ENCODE peak calls at places on chromosomes 3 and 15, in seven cellular contexts. S, K, W, I, Y, E and V are unnamed samples.

GRCh38 chr3:39449796-39450195 is 17.7 kb upstream of the MOBP start:
- DNase-seq in S (no peak), K (no peak), W (no peak), I (no peak), Y (no peak), E (no peak), V (no peak)

GRCh38 chr3:156628095-156628690 is 46.2 kb upstream of the TIPARP start:
- DNase-seq in S (no peak), K (no peak), W (no peak), I (peak), Y (no peak), E (no peak), V (no peak)

GRCh38 chr3:157374931-157375330 is 61.7 kb upstream of the PTX3 start:
- DNase-seq in S (no peak), K (no peak), W (no peak), I (no peak), Y (no peak), E (no peak), V (no peak)

GRCh38 chr15:70584838-70585706 is 178.3 kb downstream of the UACA start:
- DNase-seq in S (peak), K (no peak), W (peak), I (no peak), Y (no peak), E (peak), V (no peak)

GRCh38 chr15:77526582-77527163 is 106.0 kb downstream of the HMG20A start:
- DNase-seq in S (no peak), K (peak), W (no peak), I (no peak), Y (no peak), E (no peak), V (no peak)

GRCh38 chr3:57952208-57952631 is 56.0 kb upstream of the FLNB start:
- DNase-seq in S (peak), K (no peak), W (peak), I (peak), Y (no peak), E (peak), V (peak)

GRCh38 chr3:35946121-35946856 is 307.0 kb downstream of the ARPP21 start:
- DNase-seq in S (no peak), K (no peak), W (peak), I (peak), Y (no peak), E (no peak), V (no peak)

GRCh38 chr3:18988619-18989229 is 159.6 kb upstream of the KCNH8 start:
- DNase-seq in S (no peak), K (no peak), W (peak), I (peak), Y (no peak), E (no peak), V (peak)

GRCh38 chr3:193943200-193943599 is 192.7 kb upstream of the HES1 start:
- DNase-seq in S (no peak), K (no peak), W (no peak), I (no peak), Y (no peak), E (no peak), V (no peak)

GRCh38 chr15:63596666-63597032 is 538 bp upstream of the FBXL22 start:
- DNase-seq in S (no peak), K (no peak), W (no peak), I (peak), Y (no peak), E (no peak), V (no peak)

GRCh38 chr15:27039163-27039562 is 68.2 kb downstream of the GABRG3 start:
- DNase-seq in S (no peak), K (no peak), W (no peak), I (no peak), Y (no peak), E (no peak), V (no peak)

GRCh38 chr3:30007668-30008067 is 598.7 kb upstream of the TGFBR2 start:
- DNase-seq in S (no peak), K (no peak), W (no peak), I (no peak), Y (no peak), E (no peak), V (no peak)

GRCh38 chr3:180570238-180570637 is 31.7 kb upstream of the TTC14 start:
- DNase-seq in S (no peak), K (no peak), W (no peak), I (no peak), Y (no peak), E (no peak), V (no peak)

GRCh38 chr3:120420855-120421570 is 29.8 kb downstream of the FSTL1 start:
- DNase-seq in S (no peak), K (no peak), W (peak), I (peak), Y (no peak), E (no peak), V (no peak)

GRCh38 chr3:176964656-176965055 is 232.6 kb downstream of the TBL1XR1 start:
- DNase-seq in S (no peak), K (no peak), W (no peak), I (peak), Y (no peak), E (no peak), V (no peak)

GRCh38 chr3:128775906-128776542 is 50.0 kb downstream of the RAB7A start:
- DNase-seq in S (no peak), K (no peak), W (peak), I (no peak), Y (no peak), E (no peak), V (no peak)

GRCh38 chr15:78003539-78004008 is 73.9 kb downstream of the TBC1D2B start:
- DNase-seq in S (no peak), K (no peak), W (no peak), I (no peak), Y (no peak), E (peak), V (no peak)

GRCh38 chr3:157056035-157056434 is 103.9 kb downstream of the CCNL1 start:
- DNase-seq in S (no peak), K (no peak), W (no peak), I (no peak), Y (no peak), E (no peak), V (no peak)

GRCh38 chr3:115275897-115276296 is 128.8 kb upstream of the ZBTB20 start:
- DNase-seq in S (no peak), K (no peak), W (no peak), I (peak), Y (no peak), E (no peak), V (no peak)

GRCh38 chr15:75641176-75641498 is 1.1 kb upstream of the IMP3 start:
- DNase-seq in S (no peak), K (no peak), W (no peak), I (no peak), Y (no peak), E (no peak), V (no peak)

GRCh38 chr3:125683067-125683844 is 88.0 kb upstream of the OSBPL11 start:
- DNase-seq in S (no peak), K (no peak), W (no peak), I (peak), Y (no peak), E (peak), V (no peak)

GRCh38 chr3:195034101-195034500 is 236.9 kb downstream of the XXYLT1 start:
- DNase-seq in S (no peak), K (no peak), W (no peak), I (no peak), Y (no peak), E (no peak), V (no peak)

GRCh38 chr3:6110451-6110850 is 750.5 kb upstream of the GRM7 start:
- DNase-seq in S (no peak), K (no peak), W (no peak), I (no peak), Y (no peak), E (no peak), V (no peak)

GRCh38 chr15:45743309-45744041 is 108.6 kb downstream of the SQOR start:
- DNase-seq in S (no peak), K (no peak), W (no peak), I (no peak), Y (no peak), E (no peak), V (no peak)

GRCh38 chr3:196645091-196645490 is 5.6 kb downstream of the NRROS start:
- DNase-seq in S (no peak), K (no peak), W (no peak), I (no peak), Y (no peak), E (no peak), V (no peak)

GRCh38 chr15:60787737-60788513 is 309.0 kb upstream of the ICE2 start:
- DNase-seq in S (no peak), K (no peak), W (no peak), I (no peak), Y (no peak), E (no peak), V (no peak)

GRCh38 chr3:56890448-56891083 is 88.8 kb upstream of the ARHGEF3 start:
- DNase-seq in S (no peak), K (no peak), W (peak), I (no peak), Y (no peak), E (no peak), V (no peak)

GRCh38 chr15:39756806-39757522 is 25.7 kb downstream of the FSIP1 start:
- DNase-seq in S (no peak), K (no peak), W (peak), I (peak), Y (no peak), E (no peak), V (peak)

GRCh38 chr15:74432271-74432967 is 1.3 kb downstream of the SEMA7A start:
- DNase-seq in S (no peak), K (no peak), W (no peak), I (no peak), Y (no peak), E (no peak), V (no peak)

GRCh38 chr3:134494539-134494938 is 8.7 kb downstream of the CEP63 start:
- DNase-seq in S (no peak), K (no peak), W (no peak), I (peak), Y (no peak), E (no peak), V (no peak)

GRCh38 chr15:31141792-31142191 is 40.3 kb upstream of the TRPM1 start:
- DNase-seq in S (no peak), K (no peak), W (no peak), I (no peak), Y (no peak), E (no peak), V (no peak)

GRCh38 chr3:197183582-197183981 is 114.8 kb downstream of the DLG1 start:
- DNase-seq in S (no peak), K (no peak), W (no peak), I (no peak), Y (no peak), E (no peak), V (no peak)

GRCh38 chr15:64614519-64614918 is 154.1 kb downstream of the ZNF609 start:
- DNase-seq in S (no peak), K (no peak), W (no peak), I (no peak), Y (no peak), E (no peak), V (no peak)

GRCh38 chr3:100518983-100519382 is 26.6 kb downstream of the TMEM45A start:
- DNase-seq in S (no peak), K (no peak), W (no peak), I (peak), Y (no peak), E (no peak), V (no peak)

GRCh38 chr3:197926418-197926817 is 23.6 kb upstream of the RPL35A start:
- DNase-seq in S (no peak), K (no peak), W (no peak), I (no peak), Y (no peak), E (no peak), V (no peak)

GRCh38 chr3:122151480-122151879 is 32.0 kb upstream of the CASR start:
- DNase-seq in S (no peak), K (no peak), W (no peak), I (no peak), Y (no peak), E (no peak), V (no peak)

GRCh38 chr3:14431928-14432834 is 29.8 kb downstream of the SLC6A6 start:
- DNase-seq in S (peak), K (peak), W (peak), I (peak), Y (peak), E (no peak), V (peak)

GRCh38 chr3:14429689-14430452 is 27.5 kb downstream of the SLC6A6 start:
- DNase-seq in S (no peak), K (no peak), W (no peak), I (no peak), Y (no peak), E (no peak), V (no peak)

GRCh38 chr3:14430706-14431470 is 28.5 kb downstream of the SLC6A6 start:
- DNase-seq in S (no peak), K (no peak), W (no peak), I (no peak), Y (no peak), E (no peak), V (no peak)

GRCh38 chr3:14432996-14433572 is 30.7 kb downstream of the SLC6A6 start:
- DNase-seq in S (no peak), K (no peak), W (no peak), I (no peak), Y (no peak), E (no peak), V (no peak)

DNA sequence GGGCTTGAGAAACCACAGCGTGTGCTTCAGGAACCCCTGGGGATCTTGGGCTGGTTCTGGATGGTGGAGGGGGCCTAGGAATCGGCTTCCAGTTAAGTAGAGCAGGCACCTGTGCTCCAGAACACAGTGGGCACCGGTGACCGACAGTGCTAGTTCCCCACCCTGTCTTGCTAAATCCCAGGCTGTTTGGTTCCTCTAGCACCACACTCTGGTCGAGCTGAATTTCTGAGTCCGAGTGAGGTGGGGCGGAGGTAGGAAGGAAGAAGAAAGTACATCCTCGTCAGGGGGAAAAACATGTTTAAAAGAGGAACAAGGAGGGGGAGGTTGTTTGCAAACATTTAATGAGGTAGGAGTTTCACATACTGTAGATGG is 29.1 kb downstream of the SLC6A6 start:
- DNase-seq in S (no peak), K (no peak), W (no peak), I (no peak), Y (no peak), E (no peak), V (no peak)
- H3K4me3 ChIP-seq in S (no peak), K (no peak), W (no peak), I (no peak), Y (no peak), E (no peak), V (no peak)

GRCh38 chr15:22257668-22258401 is 177.5 kb downstream of the OR4M2 start:
- DNase-seq in S (no peak), K (no peak), W (no peak), I (no peak), Y (no peak), E (no peak), V (no peak)

GRCh38 chr15:22262613-22263020 is 182.3 kb downstream of the OR4M2 start:
- DNase-seq in S (no peak), K (no peak), W (no peak), I (no peak), Y (no peak), E (no peak), V (no peak)

GRCh38 chr15:22257047-22257667 is 176.8 kb downstream of the OR4M2 start:
- DNase-seq in S (no peak), K (no peak), W (no peak), I (no peak), Y (no peak), E (no peak), V (no peak)

GRCh38 chr15:22259881-22260421 is 179.6 kb downstream of the OR4M2 start:
- DNase-seq in S (no peak), K (no peak), W (no peak), I (no peak), Y (no peak), E (no peak), V (no peak)

DNA sequence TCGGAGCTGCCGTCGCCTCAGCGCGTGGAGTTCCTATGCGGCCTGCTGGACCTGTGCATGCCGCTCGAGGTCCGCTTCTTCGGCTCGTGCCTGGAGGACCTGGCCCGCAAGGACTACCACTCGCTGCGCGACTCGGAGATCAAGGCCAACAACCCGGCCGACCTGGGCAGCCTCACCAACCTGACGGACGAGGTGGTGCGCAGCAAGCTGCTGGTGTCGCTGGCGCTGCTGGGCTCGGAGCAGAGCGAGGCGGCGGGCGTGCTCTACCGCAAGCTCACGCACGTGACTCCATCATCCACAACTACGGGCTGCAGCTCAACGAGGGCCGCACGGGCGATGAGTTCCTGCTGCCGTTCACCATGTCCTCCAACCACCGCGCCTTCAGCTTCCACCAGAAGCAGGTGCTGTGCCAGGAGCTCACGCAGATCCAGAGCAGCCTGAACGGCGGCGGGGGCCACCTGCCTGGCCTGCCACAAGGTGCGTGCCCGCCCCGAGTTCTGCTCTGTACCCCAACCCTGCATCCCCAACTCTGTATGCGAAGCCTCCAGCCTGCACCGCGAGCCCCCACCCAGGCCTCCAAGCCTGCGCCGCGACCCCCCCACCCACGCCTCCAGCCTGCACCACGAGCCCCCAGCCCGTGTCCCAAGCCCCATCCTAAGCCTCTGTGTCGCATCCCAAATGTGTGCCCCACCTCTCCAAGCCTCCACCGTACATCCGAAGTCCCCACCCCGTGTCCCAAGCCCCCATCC is 178.2 kb downstream of the OR4M2 start:
- DNase-seq in S (no peak), K (no peak), W (no peak), I (no peak), Y (no peak), E (no peak), V (no peak)
- TF ChIP-seq CTCF in S (no peak), K (no peak), W (no peak), I (no peak), Y (no peak), E (no peak), V (no peak)

DNA sequence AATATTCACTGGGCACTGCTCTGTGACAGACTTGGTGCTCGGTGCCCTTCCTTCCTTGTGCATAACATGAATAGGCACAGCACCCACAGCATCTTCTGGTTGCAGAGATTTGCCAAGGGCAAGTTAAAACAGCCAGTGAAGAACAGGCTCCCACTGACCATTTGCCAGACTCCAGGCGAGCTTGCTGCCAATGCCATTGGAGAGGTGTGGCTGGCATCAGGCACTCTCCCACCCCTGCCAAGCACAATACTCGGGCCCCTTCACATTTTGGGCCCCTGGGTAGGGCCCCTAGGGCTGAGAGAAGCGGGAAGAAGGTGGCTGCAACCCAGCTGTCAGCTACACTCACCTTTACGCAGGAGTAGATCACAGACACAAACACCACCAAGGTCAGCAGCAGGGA is 112.1 kb downstream of the SEC22A start:
- DNase-seq in S (no peak), K (no peak), W (no peak), I (no peak), Y (no peak), E (no peak), V (no peak)
- H3K4me3 ChIP-seq in S (no peak), K (no peak), W (no peak), I (no peak), Y (no peak), E (no peak), V (no peak)

GRCh38 chr3:15815696-15816095 is 17.9 kb upstream of the ANKRD28 start:
- DNase-seq in S (no peak), K (no peak), W (peak), I (peak), Y (no peak), E (no peak), V (no peak)
- TF ChIP-seq CTCF in S (peak), K (peak), W (peak), I (peak), Y (peak), E (no peak), V (no peak)

DNA sequence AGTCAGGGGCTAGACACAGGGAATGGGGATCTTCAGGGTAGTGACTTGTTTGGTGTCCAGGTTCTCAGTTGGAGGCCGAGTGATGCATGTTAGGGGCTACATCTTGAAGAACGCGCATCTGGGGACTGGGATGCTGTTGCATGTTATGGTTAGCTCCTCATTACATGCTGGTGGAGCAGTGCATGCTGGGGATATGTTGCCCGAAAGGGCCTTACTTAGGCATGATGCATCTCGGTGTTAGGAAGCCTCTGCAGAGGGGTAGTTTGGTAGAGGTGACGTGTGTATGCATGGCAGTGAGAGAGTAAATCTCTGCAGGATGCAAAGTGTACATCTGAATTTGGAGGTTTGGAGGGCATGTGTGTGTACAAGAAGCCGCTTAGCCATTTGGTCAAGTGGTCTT is 2.4 kb downstream of the EIF4G1 start:
- DNase-seq in S (no peak), K (no peak), W (no peak), I (no peak), Y (no peak), E (no peak), V (no peak)
- H3K4me3 ChIP-seq in S (peak), K (no peak), W (peak), I (peak), Y (peak), E (no peak), V (peak)

GRCh38 chr3:167032267-167032876 is 347.7 kb downstream of the ZBBX start:
- DNase-seq in S (no peak), K (no peak), W (peak), I (peak), Y (no peak), E (peak), V (peak)
- TF ChIP-seq CTCF in S (no peak), K (peak), W (peak), I (peak), Y (peak), E (peak), V (peak)

GRCh38 chr15:51336011-51336410 is 2.4 kb downstream of the CYP19A1 start:
- DNase-seq in S (no peak), K (no peak), W (no peak), I (peak), Y (no peak), E (no peak), V (no peak)
- H3K4me3 ChIP-seq in S (no peak), K (no peak), W (no peak), I (no peak), Y (no peak), E (no peak), V (no peak)